ENCODE peak calls at places on chromosome 12, in four cellular contexts. N, Q, U and Y are unnamed samples.

GRCh38 chr12:121190523-121191031 is 19.4 kb upstream of the P2RX4 start:
- DNase-seq in N (no peak), Q (no peak), U (no peak), Y (no peak)

GRCh38 chr12:68349921-68350606 is 17.9 kb upstream of the MDM1 start:
- DNase-seq in N (no peak), Q (no peak), U (no peak), Y (no peak)

GRCh38 chr12:50725011-50725899 is 38.6 kb upstream of the ATF1 start:
- DNase-seq in N (no peak), Q (no peak), U (no peak), Y (no peak)

GRCh38 chr12:68414988-68415387 is 82.8 kb upstream of the MDM1 start:
- DNase-seq in N (no peak), Q (peak), U (no peak), Y (no peak)

GRCh38 chr12:101781834-101782543 is 42.7 kb upstream of the SYCP3 start:
- DNase-seq in N (no peak), Q (no peak), U (no peak), Y (no peak)

GRCh38 chr12:15527201-15527782 is 205.0 kb downstream of the PTPRO start:
- DNase-seq in N (peak), Q (no peak), U (peak), Y (peak)

GRCh38 chr12:21650997-21651396 is 6.6 kb downstream of the LDHB start:
- DNase-seq in N (no peak), Q (no peak), U (no peak), Y (no peak)

GRCh38 chr12:4148418-4149056 is 125.0 kb upstream of the CCND2 start:
- DNase-seq in N (no peak), Q (peak), U (no peak), Y (no peak)

GRCh38 chr12:81705586-81705985 is 53.6 kb downstream of the PPFIA2 start:
- DNase-seq in N (no peak), Q (no peak), U (no peak), Y (no peak)

GRCh38 chr12:93183940-93184663 is 193.6 kb upstream of the NUDT4 start:
- DNase-seq in N (no peak), Q (peak), U (no peak), Y (no peak)

DNA sequence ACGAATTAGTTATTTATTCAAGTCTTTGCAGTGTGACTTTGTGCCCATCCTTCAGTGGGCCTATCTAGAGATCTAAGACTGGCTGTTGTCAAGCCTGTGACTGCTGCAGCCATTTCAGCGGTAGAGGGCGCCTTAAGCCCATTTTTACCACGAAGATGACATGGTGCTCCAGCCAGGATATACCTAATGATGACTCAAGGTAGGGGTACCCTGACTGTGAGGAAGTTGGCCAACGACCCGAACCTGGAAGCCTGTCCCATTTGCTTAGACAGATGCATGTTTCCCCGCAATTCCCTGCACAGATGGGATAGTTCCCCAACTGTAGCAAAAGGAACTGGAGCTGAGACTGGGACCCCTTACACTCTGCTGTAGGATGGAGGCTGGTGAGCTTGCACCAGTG is 41.3 kb downstream of the RAB3IP start:
- DNase-seq in N (no peak), Q (no peak), U (peak), Y (peak)
- TF ChIP-seq SUZ12 in N (no peak), Q (no peak), U (no peak), Y (no peak)

GRCh38 chr12:18246057-18246456 is 15.3 kb upstream of the PIK3C2G start:
- DNase-seq in N (no peak), Q (no peak), U (no peak), Y (peak)
- H3K4me3 ChIP-seq in N (no peak), Q (no peak), U (no peak), Y (no peak)

GRCh38 chr12:66409195-66409871 is 107.0 kb downstream of the HELB start:
- DNase-seq in N (peak), Q (no peak), U (peak), Y (peak)
- TF ChIP-seq SUZ12 in N (no peak), Q (no peak), U (no peak), Y (no peak)

DNA sequence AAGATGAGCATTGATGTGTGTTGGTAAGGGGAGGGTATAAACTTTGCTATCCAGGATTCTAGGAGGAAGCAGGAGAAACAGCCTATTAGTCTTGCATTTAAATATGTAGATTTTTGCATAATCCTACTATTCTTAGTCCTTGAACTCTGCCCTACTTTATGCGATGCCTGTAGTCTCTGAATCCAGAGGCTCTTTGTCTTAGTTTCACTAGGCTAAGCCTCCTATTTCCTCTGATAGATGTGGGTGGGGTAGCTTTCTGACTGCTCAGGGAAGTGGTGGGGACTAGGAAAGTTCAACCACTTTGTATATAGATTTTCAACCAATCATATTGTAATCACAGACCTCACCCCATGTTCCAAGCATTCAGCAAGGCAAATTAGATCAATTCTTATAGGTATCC is 49.5 kb upstream of the KCNC2 start:
- DNase-seq in N (no peak), Q (no peak), U (no peak), Y (peak)
- H3K4me3 ChIP-seq in N (no peak), Q (no peak), U (no peak), Y (no peak)

GRCh38 chr12:125079943-125080645 is 14.9 kb downstream of the AACS start:
- DNase-seq in N (no peak), Q (no peak), U (no peak), Y (no peak)

GRCh38 chr12:125079084-125079483 is 13.8 kb downstream of the AACS start:
- DNase-seq in N (no peak), Q (no peak), U (no peak), Y (no peak)

GRCh38 chr12:125083092-125083491 is 17.9 kb downstream of the AACS start:
- DNase-seq in N (no peak), Q (no peak), U (no peak), Y (no peak)

GRCh38 chr12:125076103-125076502 is 10.9 kb downstream of the AACS start:
- DNase-seq in N (no peak), Q (no peak), U (no peak), Y (no peak)

DNA sequence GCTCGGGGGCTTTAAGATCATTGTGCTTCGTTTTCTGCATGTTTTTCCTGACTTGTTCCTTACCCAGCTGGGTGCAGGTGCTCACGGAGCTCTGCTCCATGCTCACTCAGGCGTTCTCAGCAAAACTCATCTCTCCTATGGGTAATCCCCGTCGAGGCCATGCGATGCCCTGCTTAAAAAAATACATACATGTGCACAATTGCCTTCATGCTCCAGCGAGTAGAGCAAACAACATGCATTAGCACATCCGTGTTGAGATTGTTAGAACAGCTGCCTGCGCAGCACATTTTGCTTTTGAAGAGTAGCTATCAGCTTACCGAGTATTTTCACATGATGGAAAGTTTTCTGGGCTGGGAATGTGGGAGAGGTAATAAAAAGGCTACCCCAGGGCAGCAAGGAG is 16.2 kb downstream of the AACS start:
- DNase-seq in N (no peak), Q (no peak), U (no peak), Y (no peak)
- TF ChIP-seq SUZ12 in N (no peak), Q (no peak), U (no peak), Y (no peak)

DNA sequence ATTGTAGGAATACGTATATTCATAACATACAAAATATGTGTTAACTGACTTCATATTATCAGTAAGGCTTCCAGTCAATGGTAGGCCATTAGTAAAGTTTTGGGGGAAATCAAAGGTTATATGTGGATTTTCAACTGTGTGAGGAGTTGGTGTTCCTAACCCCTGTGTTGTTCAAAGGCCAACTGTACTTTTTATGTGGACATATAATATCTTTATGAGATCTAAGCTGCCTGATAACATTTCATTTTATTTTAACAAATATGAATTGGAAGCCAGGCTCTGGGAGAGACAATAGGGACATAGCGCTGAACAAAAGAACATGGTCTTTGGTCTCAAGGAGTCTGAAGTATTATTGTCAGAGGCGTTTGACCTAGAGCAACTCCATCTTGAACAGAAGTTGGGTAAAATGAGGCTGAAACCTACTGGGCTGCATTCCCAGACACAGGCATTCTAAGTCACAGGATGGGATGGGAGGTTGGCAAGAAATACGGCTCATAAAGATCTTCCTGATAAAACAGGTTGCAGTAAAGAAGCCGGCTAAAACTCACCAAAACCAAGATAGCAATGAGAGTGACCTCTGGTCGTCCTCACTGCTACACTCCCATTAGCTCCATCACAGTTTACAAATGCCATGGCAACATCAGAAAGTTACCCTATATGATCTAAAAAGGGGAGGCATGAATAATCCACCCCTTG is 147.2 kb downstream of the KSR2 start:
- DNase-seq in N (no peak), Q (no peak), U (no peak), Y (no peak)
- H3K4me3 ChIP-seq in N (no peak), Q (no peak), U (no peak), Y (no peak)

GRCh38 chr12:112419269-112420133 is 754 bp downstream of the PTPN11 start:
- DNase-seq in N (peak), Q (no peak), U (no peak), Y (peak)
- TF ChIP-seq SUZ12 in N (no peak), Q (no peak), U (no peak), Y (no peak)